ENCODE peak calls at places on chromosomes 5 and 9, in ten cellular contexts. F is heart right ventricle, Q is brain microvascular endothelial cell, L is coronary artery, H is keratinocyte, U is choroid plexus epithelial cell, I is cardiac fibroblast, G is AG04450, K is left ventricle myocardium inferior, P is HFF-Myc. B is an unnamed sample.

GRCh38 chr9:121770415-121771273 is 119.2 kb downstream of the DAB2IP start:
- DNase-seq in I (peak), K (no peak), Q (no peak), U (no peak), P (peak), F (peak), L (no peak), G (peak), H (no peak), B (peak)

GRCh38 chr5:72859127-72859526 is 42.7 kb downstream of the TNPO1 start:
- DNase-seq in H (no peak), P (no peak), L (no peak), U (no peak), F (no peak), I (no peak), Q (no peak), K (no peak), G (no peak), B (no peak)

GRCh38 chr5:156326718-156327259 is at the start of gene SGCD:
- DNase-seq in I (peak), U (peak), L (peak), G (peak), K (peak), F (peak), H (no peak), P (peak), Q (peak), B (peak)

GRCh38 chr9:100088202-100088601 is 10.6 kb downstream of the ERP44 start:
- DNase-seq in K (no peak), H (no peak), U (no peak), P (no peak), L (no peak), Q (no peak), F (no peak), I (peak), G (no peak), B (peak)

GRCh38 chr5:79728396-79728795 is 38.8 kb downstream of the CMYA5 start:
- DNase-seq in U (no peak), P (no peak), I (no peak), G (no peak), F (no peak), Q (no peak), L (no peak), K (no peak), H (no peak), B (peak)

GRCh38 chr5:180495292-180495691 is 1.1 kb downstream of the CNOT6 start:
- DNase-seq in U (peak), H (no peak), L (no peak), P (no peak), F (no peak), I (no peak), Q (no peak), G (no peak), K (no peak), B (peak)

GRCh38 chr5:157689942-157690689 is 18.8 kb downstream of the C5orf52 start:
- DNase-seq in G (no peak), I (no peak), H (no peak), K (no peak), Q (no peak), U (peak), F (peak), L (no peak), P (no peak), B (no peak)

GRCh38 chr9:135486267-135487065 is 6.9 kb downstream of the PPP1R26 start:
- DNase-seq in I (no peak), P (no peak), L (no peak), U (no peak), Q (no peak), H (no peak), K (no peak), F (no peak), G (no peak), B (no peak)

GRCh38 chr9:90458485-90458884 is 184.1 kb downstream of the DIRAS2 start:
- DNase-seq in Q (no peak), G (no peak), I (no peak), H (no peak), L (no peak), U (no peak), P (no peak), F (no peak), K (no peak), B (no peak)

GRCh38 chr5:178232124-178232919 is at the start of gene PHYKPL:
- DNase-seq in I (peak), U (peak), K (peak), L (peak), P (no peak), G (no peak), F (peak), Q (peak), H (no peak), B (peak)

GRCh38 chr5:151696470-151697061 is 9.9 kb upstream of the SPARC start:
- DNase-seq in G (peak), K (peak), F (peak), Q (peak), I (peak), L (peak), P (peak), U (peak), H (no peak), B (peak)

GRCh38 chr5:122142480-122142879 is 13.1 kb downstream of the ZNF474 start:
- DNase-seq in H (no peak), F (no peak), Q (peak), U (peak), G (no peak), K (no peak), L (no peak), I (peak), P (no peak), B (peak)

GRCh38 chr5:22541037-22541436 is 312.1 kb downstream of the CDH12 start:
- DNase-seq in F (no peak), G (no peak), H (no peak), K (no peak), L (no peak), U (no peak), I (no peak), Q (no peak), P (no peak), B (no peak)

GRCh38 chr9:113511856-113512761 is 48.6 kb downstream of the RGS3 start:
- DNase-seq in L (no peak), G (no peak), U (peak), I (peak), P (no peak), H (no peak), Q (peak), K (no peak), F (no peak), B (peak)

GRCh38 chr9:81687521-81688261 is 1.7 kb downstream of the TLE1 start:
- DNase-seq in F (peak), L (peak), Q (no peak), G (no peak), U (peak), I (peak), K (peak), H (no peak), P (no peak), B (peak)

GRCh38 chr5:170226138-170226435 is 6.7 kb upstream of the C5orf58 start:
- DNase-seq in G (no peak), L (no peak), I (no peak), F (no peak), U (no peak), K (no peak), Q (no peak), H (no peak), P (no peak), B (no peak)
- TF ChIP-seq CTCF in G (no peak), L (no peak), I (no peak), F (peak), U (no peak), K (no peak), Q (no peak), H (no peak), P (no peak), B (no peak)

GRCh38 chr9:675697-676370 is 165.7 kb upstream of the DMRT1 start:
- DNase-seq in G (no peak), P (no peak), I (no peak), F (no peak), H (no peak), Q (no peak), L (no peak), U (no peak), K (no peak), B (peak)

GRCh38 chr9:679462-679861 is 162.0 kb upstream of the DMRT1 start:
- DNase-seq in U (no peak), L (no peak), I (no peak), K (no peak), G (no peak), H (no peak), F (no peak), P (no peak), Q (no peak), B (no peak)

GRCh38 chr9:680106-680505 is 161.4 kb upstream of the DMRT1 start:
- DNase-seq in U (no peak), L (no peak), Q (no peak), H (no peak), G (no peak), K (no peak), P (no peak), I (no peak), F (no peak), B (peak)

GRCh38 chr9:676780-677458 is 164.6 kb upstream of the DMRT1 start:
- DNase-seq in F (no peak), U (no peak), I (no peak), G (no peak), Q (no peak), K (no peak), L (no peak), H (no peak), P (no peak), B (peak)

GRCh38 chr9:677461-678097 is 163.9 kb upstream of the DMRT1 start:
- DNase-seq in I (peak), H (no peak), U (no peak), K (no peak), F (no peak), L (no peak), P (no peak), Q (no peak), G (no peak), B (peak)
- H3K4me3 ChIP-seq in I (peak), H (no peak), U (no peak), K (peak), F (peak), L (peak), P (no peak), Q (no peak), G (peak), B (peak)

DNA sequence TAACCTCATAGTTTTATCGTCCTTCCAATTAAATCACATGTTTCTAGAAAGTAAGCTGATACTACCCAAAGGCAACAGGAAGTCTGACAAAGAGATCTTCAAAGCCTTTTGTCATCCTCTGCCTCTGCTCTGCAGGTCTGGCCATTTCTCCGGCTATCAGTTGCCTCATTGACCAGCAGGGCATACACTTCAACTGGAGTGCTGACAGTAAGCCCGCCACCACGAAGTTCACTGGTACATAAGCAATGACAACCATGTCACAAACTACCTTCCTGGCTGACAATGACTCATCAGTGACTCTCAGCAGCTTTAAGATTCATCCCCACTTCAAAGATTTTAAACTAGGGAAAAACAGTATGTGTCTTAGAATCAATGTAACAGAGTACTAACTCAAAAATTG is 20.6 kb downstream of the SPTLC1 start:
- DNase-seq in U (peak), G (no peak), F (no peak), P (no peak), H (no peak), I (peak), K (no peak), Q (peak), L (no peak), B (peak)
- TF ChIP-seq CTCF in U (peak), G (no peak), F (no peak), P (no peak), H (no peak), I (no peak), K (no peak), Q (peak), L (no peak), B (no peak)

GRCh38 chr9:16442622-16443021 is 427.8 kb downstream of the BNC2 start:
- DNase-seq in Q (peak), F (no peak), L (no peak), G (no peak), P (no peak), I (peak), K (no peak), U (peak), H (no peak), B (peak)
- H3K4me3 ChIP-seq in Q (no peak), F (no peak), L (no peak), G (no peak), P (no peak), I (no peak), K (no peak), U (no peak), H (no peak), B (no peak)

GRCh38 chr5:165665735-165666400 is 2160.4 kb downstream of the MAT2B start:
- DNase-seq in U (no peak), F (no peak), Q (no peak), G (no peak), I (no peak), K (no peak), L (no peak), P (no peak), H (no peak), B (no peak)
- TF ChIP-seq CTCF in U (no peak), F (no peak), Q (no peak), G (no peak), I (no peak), K (no peak), L (no peak), P (no peak), H (no peak), B (no peak)

GRCh38 chr5:776862-777711 is 7.4 kb downstream of the ZDHHC11B start:
- DNase-seq in I (no peak), F (no peak), U (no peak), H (no peak), K (no peak), Q (no peak), L (no peak), P (no peak), G (no peak), B (no peak)
- H3K4me3 ChIP-seq in I (no peak), F (no peak), U (no peak), H (no peak), K (no peak), Q (no peak), L (no peak), P (no peak), G (no peak), B (no peak)

GRCh38 chr5:172926796-172927195 is 32.4 kb upstream of the RPL26L1 start:
- DNase-seq in F (no peak), L (no peak), Q (no peak), G (no peak), I (no peak), P (no peak), U (no peak), H (no peak), K (no peak), B (no peak)

GRCh38 chr5:172931001-172931536 is 28.2 kb upstream of the RPL26L1 start:
- DNase-seq in K (no peak), U (peak), Q (peak), L (peak), I (peak), F (no peak), H (peak), G (peak), P (no peak), B (peak)

GRCh38 chr5:172926008-172926523 is 33.2 kb upstream of the RPL26L1 start:
- DNase-seq in F (no peak), L (no peak), Q (no peak), K (no peak), I (no peak), P (no peak), G (no peak), U (no peak), H (no peak), B (no peak)

GRCh38 chr5:172932313-172933017 is 26.8 kb upstream of the RPL26L1 start:
- DNase-seq in U (peak), I (peak), K (peak), L (peak), G (no peak), Q (peak), H (no peak), F (peak), P (no peak), B (peak)

DNA sequence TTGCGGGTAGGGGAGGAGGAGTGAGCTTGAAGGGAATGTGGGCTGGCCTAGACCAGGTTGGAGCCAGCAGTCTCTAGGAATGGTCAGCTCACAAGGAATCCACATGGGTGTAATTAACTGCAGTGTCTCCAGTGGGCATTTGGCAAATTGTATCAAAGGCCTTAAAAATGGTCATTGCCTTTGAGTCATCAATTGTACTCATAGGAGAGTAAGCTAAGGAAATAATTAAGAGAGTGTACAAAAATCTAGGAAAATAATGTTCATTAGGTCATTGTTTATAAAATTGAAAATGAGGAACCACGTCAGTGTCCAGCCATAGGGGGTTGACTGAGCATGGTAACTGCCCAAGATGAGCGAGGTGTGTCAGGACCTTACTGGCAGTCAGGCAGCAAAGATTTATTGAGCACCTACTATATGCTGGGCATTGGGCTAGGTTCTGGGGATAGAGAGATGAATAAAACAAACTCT is 29.8 kb upstream of the RPL26L1 start:
- DNase-seq in L (no peak), F (no peak), G (peak), H (no peak), P (no peak), K (no peak), U (peak), I (peak), Q (no peak), B (no peak)
- TF ChIP-seq CTCF in L (no peak), F (no peak), G (peak), H (no peak), P (no peak), K (no peak), U (peak), I (peak), Q (no peak), B (no peak)

B was measured in epithelial cell of esophagus.